ENCODE peak calls at places on chromosome 14, in four cellular contexts. X, M, P and C are unnamed samples.

GRCh38 chr14:37599527-37600368 is 4.3 kb downstream of the TTC6 start:
- DNase-seq in X (no peak), M (peak; percentile 76), P (no peak), C (no peak)

GRCh38 chr14:23382276-23382675 is 5.4 kb downstream of the CMTM5 start:
- DNase-seq in X (no peak), M (no peak), P (no peak), C (no peak)

GRCh38 chr14:75610839-75611238 is 32.4 kb downstream of the FLVCR2 start:
- DNase-seq in X (no peak), M (no peak), P (no peak), C (no peak)

GRCh38 chr14:26401170-26401968 is 196.5 kb downstream of the NOVA1 start:
- DNase-seq in X (no peak), M (no peak), P (no peak), C (no peak)

GRCh38 chr14:55399912-55400311 is 11.7 kb downstream of the ATG14 start:
- DNase-seq in X (no peak), M (no peak), P (no peak), C (no peak)

GRCh38 chr14:93926873-93927571 is at the start of gene FAM181A:
- DNase-seq in X (no peak), M (no peak), P (no peak), C (no peak)

GRCh38 chr14:74176404-74176788 is 62.9 kb upstream of the VSX2 start:
- DNase-seq in X (no peak), M (no peak), P (no peak), C (no peak)

GRCh38 chr14:92951912-92952471 is 29.0 kb downstream of the CHGA start:
- DNase-seq in X (peak; percentile 37), M (peak; percentile 96), P (peak; percentile 69), C (peak; percentile 27)

GRCh38 chr14:56490379-56490778 is 89.2 kb upstream of the TMEM260 start:
- DNase-seq in X (no peak), M (no peak), P (peak; percentile 31), C (peak; percentile 35)

GRCh38 chr14:53306267-53306721 is 153.2 kb upstream of the DDHD1 start:
- DNase-seq in X (no peak), M (peak; percentile 61), P (peak; percentile 30), C (peak; percentile 28)

GRCh38 chr14:34461334-34462131 is 507 bp downstream of the SPTSSA start:
- DNase-seq in X (no peak), M (no peak), P (peak; percentile 72), C (peak; percentile 13)

GRCh38 chr14:65281991-65282908 is 130.3 kb upstream of the FUT8 start:
- DNase-seq in X (no peak), M (peak; percentile 63), P (no peak), C (no peak)

GRCh38 chr14:79161576-79161975 is 991.4 kb downstream of the NRXN3 start:
- DNase-seq in X (no peak), M (peak; percentile 60), P (peak; percentile 1), C (no peak)

GRCh38 chr14:92531151-92531873 is 17.7 kb downstream of the RIN3 start:
- DNase-seq in X (no peak), M (no peak), P (no peak), C (no peak)

GRCh38 chr14:44988694-44989093 is 26.7 kb downstream of the TOGARAM1 start:
- DNase-seq in X (no peak), M (no peak), P (no peak), C (no peak)

GRCh38 chr14:27845241-27845850 is 921.2 kb upstream of the FOXG1 start:
- DNase-seq in X (no peak), M (peak; percentile 62), P (peak; percentile 70), C (no peak)

GRCh38 chr14:93944348-93945069 is 17.4 kb downstream of the FAM181A start:
- DNase-seq in X (no peak), M (no peak), P (no peak), C (no peak)

GRCh38 chr14:78341827-78342389 is 171.7 kb downstream of the NRXN3 start:
- DNase-seq in X (no peak), M (no peak), P (no peak), C (no peak)

DNA sequence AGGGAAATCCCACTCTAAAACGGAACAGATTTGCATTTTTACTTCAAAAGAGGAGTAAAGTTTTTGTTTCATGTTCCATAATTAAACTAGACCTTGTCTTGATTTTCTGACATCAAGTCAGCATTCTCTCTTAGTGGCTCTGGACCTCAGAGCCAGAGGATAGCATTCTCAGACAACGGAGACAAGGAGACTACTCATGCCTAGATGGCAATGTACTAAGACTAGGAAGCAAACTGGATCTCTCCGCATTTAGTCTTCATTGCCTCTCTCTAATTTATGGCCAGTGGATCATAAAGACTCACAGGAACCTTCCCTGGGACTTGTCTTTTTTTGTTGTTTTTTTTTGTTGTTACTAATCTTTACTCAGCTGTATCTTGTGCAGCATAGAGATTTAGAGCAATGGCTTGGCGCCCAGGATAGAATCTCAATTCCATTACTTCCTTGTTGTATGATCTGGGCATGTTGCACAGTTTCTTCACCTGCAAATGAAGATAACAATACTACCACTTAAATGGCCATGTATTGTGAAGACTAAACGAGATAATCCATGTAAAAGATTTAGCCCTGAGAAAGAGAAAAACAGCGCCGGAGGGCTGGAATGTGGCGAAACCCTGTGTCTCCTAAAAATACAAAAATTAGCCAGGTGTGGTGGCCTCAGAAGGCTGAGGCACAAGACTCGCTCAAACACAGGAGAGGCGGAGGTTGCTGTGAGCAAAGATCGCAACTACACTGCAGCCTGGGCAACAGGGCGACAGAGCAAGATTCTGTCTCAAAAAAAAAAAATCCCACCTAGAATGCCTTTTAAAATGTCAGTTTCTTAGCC is 4.0 kb upstream of the GEMIN2 start:
- DNase-seq in X (no peak), M (no peak), P (peak; percentile 23), C (no peak)
- TF ChIP-seq EGR1 in X (no peak), M (no peak), P (no peak), C (no peak)

GRCh38 chr14:95048771-95049312 is 108.5 kb downstream of the DICER1 start:
- DNase-seq in X (no peak), M (no peak), P (no peak), C (no peak)
- TF ChIP-seq EGR1 in X (no peak), M (no peak), P (no peak), C (no peak)

GRCh38 chr14:104448721-104449120 is 130.8 kb upstream of the C14orf180 start:
- DNase-seq in X (no peak), M (no peak), P (no peak), C (no peak)

GRCh38 chr14:104447750-104448149 is 131.8 kb upstream of the C14orf180 start:
- DNase-seq in X (no peak), M (no peak), P (no peak), C (no peak)

GRCh38 chr14:104451474-104451873 is 128.1 kb upstream of the C14orf180 start:
- DNase-seq in X (no peak), M (no peak), P (no peak), C (no peak)

GRCh38 chr14:104448321-104448720 is 131.2 kb upstream of the C14orf180 start:
- DNase-seq in X (no peak), M (no peak), P (no peak), C (no peak)

GRCh38 chr14:104450811-104451401 is 128.7 kb upstream of the C14orf180 start:
- DNase-seq in X (no peak), M (peak; percentile 22), P (no peak), C (no peak)
- TF ChIP-seq EGR1 in X (no peak), M (no peak), P (no peak), C (no peak)

GRCh38 chr14:68884031-68885030 is 91.5 kb upstream of the ZFP36L1 start:
- DNase-seq in X (no peak), M (no peak), P (no peak), C (peak; percentile 15)
- TF ChIP-seq EGR1 in X (no peak), M (no peak), P (no peak), C (no peak)

GRCh38 chr14:67576216-67576615 is 23.9 kb downstream of the PIGH start:
- DNase-seq in X (no peak), M (no peak), P (no peak), C (no peak)
- TF ChIP-seq EGR1 in X (no peak), M (no peak), P (no peak), C (no peak)

DNA sequence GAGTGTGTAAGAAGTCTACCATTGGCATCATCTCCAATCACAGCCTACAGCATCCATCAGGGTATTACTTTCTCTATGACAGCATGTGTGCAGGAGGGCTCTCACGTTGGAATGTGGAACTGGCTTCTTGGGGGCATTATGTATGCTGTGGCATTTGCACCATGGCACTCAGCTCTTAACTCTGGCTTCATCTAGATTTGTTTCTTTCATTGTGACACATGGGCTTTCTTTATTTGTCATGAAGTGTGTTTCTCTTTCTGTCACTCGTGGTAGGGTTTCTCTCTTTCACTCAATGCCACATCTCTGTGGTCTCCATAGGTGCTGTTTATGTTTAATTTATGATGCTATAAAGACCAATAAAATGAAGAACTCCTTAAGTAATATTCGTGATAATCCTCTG is 191.2 kb upstream of the GARIN2 start:
- DNase-seq in X (no peak), M (no peak), P (no peak), C (no peak)
- TF ChIP-seq EGR1 in X (no peak), M (no peak), P (no peak), C (no peak)

GRCh38 chr14:51828017-51828797 is 32.2 kb upstream of the GNG2 start:
- DNase-seq in X (peak; percentile 74), M (no peak), P (no peak), C (peak; percentile 44)
- TF ChIP-seq EGR1 in X (no peak), M (no peak), P (no peak), C (no peak)

DNA sequence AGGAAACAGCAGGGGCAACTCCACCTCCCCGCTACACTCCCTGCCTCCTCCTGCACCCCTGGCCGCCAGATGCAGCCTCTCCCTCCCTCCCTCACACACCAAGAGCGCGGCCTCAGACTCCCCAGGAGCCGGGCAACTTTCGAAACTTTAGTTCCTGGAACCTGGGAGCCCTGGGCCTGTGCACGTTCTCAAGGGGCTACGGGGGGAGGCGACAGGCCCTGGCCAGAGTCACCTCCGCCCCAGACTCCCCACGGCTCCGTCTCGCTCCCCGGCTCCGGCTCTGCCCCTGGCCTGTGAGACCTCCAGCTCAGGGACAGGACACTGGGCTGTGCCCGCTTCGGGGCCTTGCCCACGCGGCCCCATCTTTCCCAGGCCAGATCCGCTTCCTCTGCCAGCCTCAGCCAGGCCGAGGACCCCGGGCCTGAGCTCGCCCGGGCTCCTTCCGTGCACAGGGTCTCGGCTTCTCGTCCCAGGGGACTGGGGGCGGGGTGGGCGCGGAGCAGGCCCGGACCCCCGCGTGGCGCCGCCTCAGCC is 5.5 kb downstream of the AMN start:
- DNase-seq in X (no peak), M (no peak), P (no peak), C (no peak)
- TF ChIP-seq EGR1 in X (no peak), M (peak; percentile 64), P (no peak), C (no peak)

GRCh38 chr14:70782361-70782760 is 27.0 kb downstream of the MAP3K9 start:
- DNase-seq in X (no peak), M (no peak), P (no peak), C (no peak)
- TF ChIP-seq EGR1 in X (no peak), M (no peak), P (no peak), C (no peak)